ENCODE peak calls at places on chromosomes 3 and 15, in eight cellular contexts. X, T, R, Z, K, O, P and Q are unnamed samples.

GRCh38 chr15:68558318-68559305 is 20.2 kb upstream of the CORO2B start:
- DNase-seq in T (no peak), O (no peak), P (no peak), Z (no peak), R (no peak), X (peak; percentile 36), K (peak; percentile 17), Q (no peak)

GRCh38 chr3:119579366-119580147 is at the start of gene ADPRH:
- DNase-seq in X (peak; percentile 70), T (peak; percentile 27), P (peak; percentile 12), R (peak; percentile 25), K (peak; percentile 84), O (peak; percentile 19), Z (peak; percentile 94), Q (peak; percentile 86)

GRCh38 chr3:123262226-123262625 is 60.5 kb downstream of the SEC22A start:
- DNase-seq in T (no peak), K (no peak), Z (no peak), P (no peak), R (no peak), O (no peak), X (no peak), Q (no peak)

GRCh38 chr15:68415501-68416157 is 16.3 kb downstream of the ITGA11 start:
- DNase-seq in O (no peak), P (no peak), X (no peak), K (no peak), T (no peak), R (no peak), Z (peak; percentile 69), Q (peak; percentile 40)

GRCh38 chr3:292038-292437 is 95.5 kb downstream of the CHL1 start:
- DNase-seq in K (no peak), X (no peak), P (no peak), Z (no peak), O (no peak), R (no peak), T (no peak), Q (no peak)

GRCh38 chr3:150216041-150216811 is 191.9 kb upstream of the TSC22D2 start:
- DNase-seq in T (no peak), R (no peak), P (no peak), O (no peak), X (no peak), Z (peak; percentile 71), K (no peak), Q (no peak)

GRCh38 chr3:4948395-4948794 is 30.8 kb upstream of the BHLHE40 start:
- DNase-seq in Z (no peak), K (no peak), T (no peak), P (no peak), X (no peak), R (no peak), O (no peak), Q (no peak)

GRCh38 chr15:88742161-88742560 is 61.1 kb upstream of the ACAN start:
- DNase-seq in O (no peak), X (no peak), T (no peak), Z (no peak), P (no peak), K (no peak), R (no peak), Q (no peak)

GRCh38 chr15:70269331-70269911 is 171.7 kb upstream of the TLE3 start:
- DNase-seq in O (no peak), Z (peak; percentile 48), T (no peak), X (no peak), P (no peak), K (no peak), R (no peak), Q (no peak)

GRCh38 chr3:56269755-56270154 is 198.5 kb downstream of the ERC2 start:
- DNase-seq in K (no peak), R (no peak), Z (no peak), P (no peak), X (no peak), T (no peak), O (no peak), Q (no peak)

GRCh38 chr15:40238481-40238926 is 359 bp upstream of the PAK6 start:
- DNase-seq in R (no peak), X (no peak), Z (no peak), T (no peak), P (no peak), O (no peak), K (no peak), Q (no peak)

GRCh38 chr3:39192490-39193092 is at the start of gene XIRP1:
- DNase-seq in T (no peak), X (no peak), K (no peak), O (no peak), R (no peak), Z (peak; percentile 90), P (no peak), Q (no peak)

GRCh38 chr15:63462053-63462452 is 42.3 kb upstream of the USP3 start:
- DNase-seq in X (no peak), Z (no peak), K (no peak), T (no peak), O (no peak), P (no peak), R (no peak), Q (no peak)

GRCh38 chr3:156762631-156763185 is 63.4 kb upstream of the LEKR1 start:
- DNase-seq in R (no peak), K (no peak), T (no peak), Z (no peak), O (no peak), P (no peak), X (no peak), Q (no peak)

GRCh38 chr3:4271834-4272233 is 31.3 kb upstream of the SETMAR start:
- DNase-seq in K (no peak), Z (no peak), P (no peak), O (peak; percentile 11), T (no peak), X (peak; percentile 6), R (no peak), Q (no peak)

GRCh38 chr3:63349583-63350177 is 71.6 kb downstream of the SYNPR start:
- DNase-seq in X (peak; percentile 59), O (peak; percentile 5), K (peak; percentile 73), P (no peak), T (no peak), Z (peak; percentile 42), R (no peak), Q (no peak)

GRCh38 chr15:40925863-40926658 is 3.1 kb upstream of the DLL4 start:
- DNase-seq in R (no peak), T (no peak), O (no peak), P (no peak), K (no peak), X (no peak), Z (no peak), Q (peak; percentile 73)

GRCh38 chr3:53198996-53199395 is 38.0 kb downstream of the PRKCD start:
- DNase-seq in R (no peak), O (no peak), K (no peak), T (no peak), X (no peak), P (no peak), Z (no peak), Q (no peak)

GRCh38 chr3:61053781-61054496 is 197.3 kb downstream of the FHIT start:
- DNase-seq in P (no peak), X (peak; percentile 8), O (no peak), R (no peak), K (no peak), T (no peak), Z (no peak), Q (no peak)

GRCh38 chr15:70160267-70160666 is 62.5 kb upstream of the TLE3 start:
- DNase-seq in P (no peak), O (no peak), T (no peak), R (no peak), K (peak; percentile 77), Z (no peak), X (no peak), Q (no peak)

GRCh38 chr15:100715571-100716455 is 113.4 kb downstream of the ASB7 start:
- DNase-seq in X (peak; percentile 85), K (peak; percentile 49), Z (peak; percentile 75), R (no peak), O (no peak), P (no peak), T (no peak), Q (peak; percentile 62)

GRCh38 chr3:129383292-129383860 is 45.1 kb downstream of the EFCAB12 start:
- DNase-seq in R (peak; percentile 35), K (peak; percentile 73), Z (peak; percentile 70), T (no peak), X (peak; percentile 83), O (peak; percentile 40), P (no peak), Q (no peak)